ENCODE peak calls at places on chromosomes 3 and 15, in five cellular contexts. One of them, this sample, is unnamed.

GRCh38 chr3:162170581-162170980 is 674.0 kb downstream of the OTOL1 start:
- DNase-seq in endothelial cell of umbilical vein: no peak
- DNase-seq in mesendoderm: no peak
- DNase-seq in PC-9: no peak
- DNase-seq in H1: no peak
- DNase-seq in this sample: no peak

GRCh38 chr3:16066975-16067374 is 107.5 kb upstream of the GALNT15 start:
- DNase-seq in H1: no peak
- DNase-seq in mesendoderm: no peak
- DNase-seq in PC-9: no peak
- DNase-seq in endothelial cell of umbilical vein: no peak
- DNase-seq in this sample: no peak

GRCh38 chr3:149501524-149501923 is 27.0 kb downstream of the TM4SF4 start:
- DNase-seq in H1: no peak
- DNase-seq in mesendoderm: no peak
- DNase-seq in PC-9: peak; percentile 89
- DNase-seq in endothelial cell of umbilical vein: peak; percentile 61
- DNase-seq in this sample: no peak

GRCh38 chr3:149969110-149969944 is 1.4 kb downstream of the PFN2 start:
- DNase-seq in endothelial cell of umbilical vein: peak; percentile 80
- DNase-seq in H1: no peak
- DNase-seq in mesendoderm: peak; percentile 94
- DNase-seq in PC-9: peak; percentile 77
- DNase-seq in this sample: peak; percentile 46

GRCh38 chr15:90291679-90292356 is 26.3 kb downstream of the NGRN start:
- DNase-seq in PC-9: peak; percentile 47
- DNase-seq in endothelial cell of umbilical vein: no peak
- DNase-seq in H1: no peak
- DNase-seq in mesendoderm: peak; percentile 18
- DNase-seq in this sample: peak; percentile 57

GRCh38 chr3:50674349-50675178 is at the start of gene DOCK3:
- DNase-seq in mesendoderm: peak; percentile 39
- DNase-seq in PC-9: no peak
- DNase-seq in H1: peak; percentile 72
- DNase-seq in endothelial cell of umbilical vein: peak; percentile 59
- DNase-seq in this sample: peak; percentile 94

GRCh38 chr15:74768099-74768770 is 13.6 kb upstream of the CSK start:
- DNase-seq in H1: no peak
- DNase-seq in mesendoderm: no peak
- DNase-seq in PC-9: no peak
- DNase-seq in endothelial cell of umbilical vein: peak; percentile 17
- DNase-seq in this sample: peak; percentile 47

GRCh38 chr3:43884581-43884980 is 193.8 kb downstream of the ABHD5 start:
- DNase-seq in endothelial cell of umbilical vein: no peak
- DNase-seq in H1: no peak
- DNase-seq in PC-9: no peak
- DNase-seq in mesendoderm: no peak
- DNase-seq in this sample: no peak

GRCh38 chr15:72289597-72290325 is 17.4 kb upstream of the PARP6 start:
- DNase-seq in mesendoderm: no peak
- DNase-seq in PC-9: no peak
- DNase-seq in endothelial cell of umbilical vein: no peak
- DNase-seq in H1: no peak
- DNase-seq in this sample: peak; percentile 24

GRCh38 chr15:48221885-48222284 is 15.8 kb downstream of the SLC12A1 start:
- DNase-seq in PC-9: no peak
- DNase-seq in endothelial cell of umbilical vein: no peak
- DNase-seq in mesendoderm: no peak
- DNase-seq in H1: no peak
- DNase-seq in this sample: no peak

GRCh38 chr3:46010519-46011113 is 15.0 kb upstream of the FYCO1 start:
- DNase-seq in mesendoderm: no peak
- DNase-seq in endothelial cell of umbilical vein: no peak
- DNase-seq in H1: no peak
- DNase-seq in PC-9: no peak
- DNase-seq in this sample: no peak

GRCh38 chr15:57060799-57061198 is 142.4 kb downstream of the TCF12 start:
- DNase-seq in H1: no peak
- DNase-seq in mesendoderm: no peak
- DNase-seq in PC-9: peak; percentile 43
- DNase-seq in endothelial cell of umbilical vein: peak; percentile 89
- DNase-seq in this sample: no peak

GRCh38 chr3:129596194-129597086 is 10.0 kb downstream of the PLXND1 start:
- DNase-seq in H1: no peak
- DNase-seq in mesendoderm: peak; percentile 79
- DNase-seq in PC-9: no peak
- DNase-seq in endothelial cell of umbilical vein: peak; percentile 98
- DNase-seq in this sample: peak; percentile 64

GRCh38 chr3:149955449-149955848 is 15.2 kb downstream of the PFN2 start:
- DNase-seq in endothelial cell of umbilical vein: peak; percentile 22
- DNase-seq in mesendoderm: no peak
- DNase-seq in H1: no peak
- DNase-seq in PC-9: no peak
- DNase-seq in this sample: no peak

GRCh38 chr15:92797168-92798052 is 102.7 kb upstream of the CHD2 start:
- DNase-seq in endothelial cell of umbilical vein: peak; percentile 77
- DNase-seq in PC-9: peak; percentile 71
- DNase-seq in mesendoderm: peak; percentile 76
- DNase-seq in H1: no peak
- DNase-seq in this sample: peak; percentile 62

GRCh38 chr3:38616658-38617057 is 32.8 kb downstream of the SCN5A start:
- DNase-seq in PC-9: no peak
- DNase-seq in H1: no peak
- DNase-seq in mesendoderm: peak; percentile 52
- DNase-seq in endothelial cell of umbilical vein: no peak
- DNase-seq in this sample: no peak

GRCh38 chr3:188964957-188965356 is 206.8 kb upstream of the TPRG1 start:
- DNase-seq in endothelial cell of umbilical vein: no peak
- DNase-seq in mesendoderm: no peak
- DNase-seq in PC-9: no peak
- DNase-seq in H1: no peak
- DNase-seq in this sample: no peak

GRCh38 chr15:88802991-88803240 is 320 bp upstream of the ACAN start:
- DNase-seq in H1: peak; percentile 70
- DNase-seq in endothelial cell of umbilical vein: no peak
- DNase-seq in PC-9: no peak
- DNase-seq in mesendoderm: no peak
- DNase-seq in this sample: no peak

GRCh38 chr3:186931487-186932280 is 1.4 kb downstream of the ST6GAL1 start:
- DNase-seq in PC-9: peak; percentile 63
- DNase-seq in H1: peak; percentile 60
- DNase-seq in endothelial cell of umbilical vein: peak; percentile 56
- DNase-seq in mesendoderm: peak; percentile 91
- DNase-seq in this sample: peak; percentile 34

GRCh38 chr3:4936982-4937614 is 42.1 kb upstream of the BHLHE40 start:
- DNase-seq in H1: no peak
- DNase-seq in endothelial cell of umbilical vein: no peak
- DNase-seq in PC-9: no peak
- DNase-seq in mesendoderm: no peak
- DNase-seq in this sample: no peak

GRCh38 chr3:128496019-128496601 is 3.1 kb upstream of the GATA2 start:
- DNase-seq in endothelial cell of umbilical vein: no peak
- DNase-seq in H1: peak; percentile 63
- DNase-seq in mesendoderm: no peak
- DNase-seq in PC-9: no peak
- DNase-seq in this sample: no peak

GRCh38 chr3:139123377-139124095 is 78.8 kb upstream of the PRR23C start:
- DNase-seq in endothelial cell of umbilical vein: no peak
- DNase-seq in mesendoderm: no peak
- DNase-seq in H1: peak; percentile 35
- DNase-seq in PC-9: no peak
- DNase-seq in this sample: no peak

GRCh38 chr15:101439285-101439919 is 50.1 kb downstream of the PCSK6 start:
- DNase-seq in endothelial cell of umbilical vein: no peak
- DNase-seq in mesendoderm: no peak
- DNase-seq in PC-9: no peak
- DNase-seq in H1: peak; percentile 26
- DNase-seq in this sample: no peak

DNA sequence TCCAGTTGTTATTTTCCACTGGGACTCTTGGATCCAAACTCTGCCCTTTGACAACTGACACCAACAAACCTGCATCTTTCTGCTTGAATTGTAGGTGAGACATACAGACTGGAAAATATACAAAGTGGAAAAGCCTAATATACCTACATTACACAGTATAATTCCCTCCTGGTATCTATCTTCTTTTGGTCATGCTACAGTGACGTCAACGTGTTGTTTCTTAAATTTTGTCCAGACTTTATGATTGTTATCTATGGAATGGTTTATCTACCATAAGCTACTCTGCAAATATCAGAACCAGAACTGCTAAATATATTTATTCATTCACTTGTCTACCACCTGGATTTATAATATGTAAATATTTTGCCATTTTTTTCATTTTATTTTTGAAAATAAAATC is 264.3 kb upstream of the ZPLD1 start:
- DNase-seq in H1: no peak
- DNase-seq in endothelial cell of umbilical vein: no peak
- DNase-seq in PC-9: no peak
- DNase-seq in mesendoderm: no peak
- DNase-seq in this sample: no peak
- H3K4me2 ChIP-seq in H1: no peak overlapping the region
- H3K4me2 ChIP-seq in endothelial cell of umbilical vein: no peak overlapping the region
- H3K4me2 ChIP-seq in PC-9: no peak overlapping the region
- H3K4me2 ChIP-seq in mesendoderm: no peak overlapping the region
- H3K4me2 ChIP-seq in this sample: no peak overlapping the region

GRCh38 chr3:10926831-10927521 is 65.6 kb upstream of the SLC6A1 start:
- DNase-seq in PC-9: no peak
- DNase-seq in endothelial cell of umbilical vein: peak; percentile 23
- DNase-seq in mesendoderm: no peak
- DNase-seq in H1: no peak
- DNase-seq in this sample: no peak
- H3K4me2 ChIP-seq in PC-9: no peak overlapping the region
- H3K4me2 ChIP-seq in endothelial cell of umbilical vein: no peak overlapping the region
- H3K4me2 ChIP-seq in mesendoderm: no peak overlapping the region
- H3K4me2 ChIP-seq in H1: no peak overlapping the region
- H3K4me2 ChIP-seq in this sample: no peak overlapping the region

GRCh38 chr3:127406309-127407025 is 118.6 kb upstream of the PRR20G start:
- DNase-seq in endothelial cell of umbilical vein: no peak
- DNase-seq in PC-9: peak; percentile 39
- DNase-seq in mesendoderm: peak; percentile 83
- DNase-seq in H1: no peak
- DNase-seq in this sample: peak; percentile 41
- H3K4me2 ChIP-seq in endothelial cell of umbilical vein: no peak overlapping the region
- H3K4me2 ChIP-seq in PC-9: no peak overlapping the region
- H3K4me2 ChIP-seq in mesendoderm: no peak overlapping the region
- H3K4me2 ChIP-seq in H1: no peak overlapping the region
- H3K4me2 ChIP-seq in this sample: no peak overlapping the region

GRCh38 chr15:59274126-59274970 is 67.7 kb downstream of the LDHAL6B start:
- DNase-seq in H1: no peak
- DNase-seq in endothelial cell of umbilical vein: peak; percentile 48
- DNase-seq in PC-9: peak; percentile 54
- DNase-seq in mesendoderm: peak; percentile 28
- DNase-seq in this sample: no peak

GRCh38 chr15:59268980-59269472 is 62.4 kb downstream of the LDHAL6B start:
- DNase-seq in PC-9: no peak
- DNase-seq in H1: no peak
- DNase-seq in mesendoderm: no peak
- DNase-seq in endothelial cell of umbilical vein: no peak
- DNase-seq in this sample: no peak

GRCh38 chr15:59271595-59272201 is 65.1 kb downstream of the LDHAL6B start:
- DNase-seq in endothelial cell of umbilical vein: no peak
- DNase-seq in PC-9: no peak
- DNase-seq in H1: no peak
- DNase-seq in mesendoderm: no peak
- DNase-seq in this sample: no peak

GRCh38 chr15:59276225-59277178 is 69.9 kb downstream of the LDHAL6B start:
- DNase-seq in PC-9: peak; percentile 95
- DNase-seq in endothelial cell of umbilical vein: no peak
- DNase-seq in H1: no peak
- DNase-seq in mesendoderm: peak; percentile 21
- DNase-seq in this sample: no peak

GRCh38 chr15:59273266-59273665 is 66.6 kb downstream of the LDHAL6B start:
- DNase-seq in mesendoderm: no peak
- DNase-seq in endothelial cell of umbilical vein: no peak
- DNase-seq in PC-9: no peak
- DNase-seq in H1: no peak
- DNase-seq in this sample: no peak
- H3K4me2 ChIP-seq in mesendoderm: no peak overlapping the region
- H3K4me2 ChIP-seq in endothelial cell of umbilical vein: no peak overlapping the region
- H3K4me2 ChIP-seq in PC-9: peak overlapping the region; percentile 65
- H3K4me2 ChIP-seq in H1: no peak overlapping the region
- H3K4me2 ChIP-seq in this sample: no peak overlapping the region

GRCh38 chr15:40549894-40550293 is 14.9 kb downstream of the CCDC32 start:
- DNase-seq in PC-9: no peak
- DNase-seq in endothelial cell of umbilical vein: no peak
- DNase-seq in H1: no peak
- DNase-seq in mesendoderm: no peak
- DNase-seq in this sample: no peak

GRCh38 chr15:40550381-40551037 is 14.3 kb downstream of the CCDC32 start:
- DNase-seq in mesendoderm: no peak
- DNase-seq in PC-9: no peak
- DNase-seq in endothelial cell of umbilical vein: no peak
- DNase-seq in H1: no peak
- DNase-seq in this sample: no peak

GRCh38 chr15:40543631-40544294 is 21.1 kb downstream of the CCDC32 start:
- DNase-seq in H1: no peak
- DNase-seq in PC-9: no peak
- DNase-seq in endothelial cell of umbilical vein: no peak
- DNase-seq in mesendoderm: no peak
- DNase-seq in this sample: no peak

GRCh38 chr15:40543082-40543481 is 21.8 kb downstream of the CCDC32 start:
- DNase-seq in mesendoderm: no peak
- DNase-seq in H1: no peak
- DNase-seq in endothelial cell of umbilical vein: no peak
- DNase-seq in PC-9: no peak
- DNase-seq in this sample: no peak

DNA sequence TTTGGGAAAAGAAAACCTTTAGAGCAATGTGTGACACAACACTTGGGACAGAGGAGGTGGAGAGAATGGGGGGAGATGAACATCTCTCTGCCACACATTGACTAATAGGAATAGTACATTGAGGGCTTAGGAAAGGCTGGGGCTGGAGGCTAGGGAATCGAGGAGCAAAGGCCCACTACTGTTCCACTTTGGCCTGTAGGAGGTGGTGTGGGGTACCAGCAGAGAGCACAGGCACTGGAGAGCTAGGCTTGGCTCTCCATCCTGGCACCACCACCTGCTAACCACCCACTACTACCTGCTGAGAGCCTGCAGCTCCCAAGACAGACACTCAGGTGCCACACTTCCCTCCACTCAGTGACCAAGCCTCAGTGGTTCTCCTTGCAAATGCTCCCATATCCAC is 19.4 kb downstream of the CCDC32 start:
- DNase-seq in mesendoderm: peak; percentile 20
- DNase-seq in PC-9: no peak
- DNase-seq in H1: no peak
- DNase-seq in endothelial cell of umbilical vein: no peak
- DNase-seq in this sample: no peak
- H3K4me2 ChIP-seq in mesendoderm: no peak overlapping the region
- H3K4me2 ChIP-seq in PC-9: no peak overlapping the region
- H3K4me2 ChIP-seq in H1: no peak overlapping the region
- H3K4me2 ChIP-seq in endothelial cell of umbilical vein: no peak overlapping the region
- H3K4me2 ChIP-seq in this sample: no peak overlapping the region

This sample was measured in SK-N-SH.